ENCODE peak calls at places on chromosome 10, in eight cellular contexts. X is A549, L is body of pancreas, I is HepG2, K is heart left ventricle, T is esophagus squamous epithelium, D is endothelial cell of umbilical vein, B is tibial nerve. V is an unnamed sample.

GRCh38 chr10:53209941-53210611 is 437.5 kb upstream of the MBL2 start:
- DNase-seq in X (peak), B (no peak), K (no peak), L (no peak), I (peak), D (peak), T (no peak), V (no peak)

GRCh38 chr10:132310701-132311337 is 3.1 kb upstream of the STK32C start:
- DNase-seq in K (no peak), D (no peak), I (no peak), T (no peak), X (no peak), B (no peak), L (no peak), V (no peak)

GRCh38 chr10:7551891-7552731 is 114.7 kb downstream of the ITIH5 start:
- DNase-seq in B (no peak), L (no peak), X (no peak), T (no peak), K (no peak), D (no peak), I (no peak), V (no peak)

GRCh38 chr10:43973801-43974200 is 325.1 kb upstream of the ZNF32 start:
- DNase-seq in I (no peak), K (no peak), L (no peak), B (no peak), D (no peak), T (no peak), X (no peak), V (no peak)

GRCh38 chr10:94006591-94007550 is 13.1 kb downstream of the PLCE1 start:
- DNase-seq in T (no peak), D (no peak), L (peak), K (no peak), I (no peak), B (no peak), X (peak), V (peak)

GRCh38 chr10:47438857-47439474 is 44.9 kb downstream of the ANXA8 start:
- DNase-seq in I (peak), T (no peak), L (peak), B (no peak), X (peak), K (no peak), D (peak), V (no peak)

GRCh38 chr10:83677795-83678194 is 461.5 kb upstream of the GHITM start:
- DNase-seq in X (no peak), D (no peak), B (no peak), K (peak), T (no peak), I (no peak), L (no peak), V (no peak)

GRCh38 chr10:118501171-118501570 is 94.3 kb downstream of the PRLHR start:
- DNase-seq in D (no peak), K (no peak), B (no peak), X (no peak), I (no peak), L (no peak), T (no peak), V (no peak)

GRCh38 chr10:69742928-69743602 is 58.6 kb upstream of the COL13A1 start:
- DNase-seq in X (peak), B (no peak), T (no peak), L (peak), D (peak), I (no peak), K (no peak), V (peak)

GRCh38 chr10:53601260-53601875 is 828.8 kb upstream of the MBL2 start:
- DNase-seq in T (no peak), D (peak), K (no peak), L (no peak), B (no peak), X (peak), I (peak), V (no peak)

GRCh38 chr10:132456881-132457280 is 59.9 kb downstream of the PWWP2B start:
- DNase-seq in K (peak), X (no peak), I (no peak), T (no peak), D (no peak), B (no peak), L (no peak), V (no peak)

GRCh38 chr10:49164587-49165188 is 23.5 kb downstream of the TMEM273 start:
- DNase-seq in D (peak), L (peak), I (peak), T (no peak), B (no peak), X (peak), K (peak), V (peak)

GRCh38 chr10:75294866-75295692 is 59.3 kb upstream of the COMTD1 start:
- DNase-seq in T (no peak), K (peak), I (peak), X (peak), B (peak), D (peak), L (peak), V (peak)

GRCh38 chr10:88457680-88458079 is 125.4 kb downstream of the RNLS start:
- DNase-seq in D (no peak), L (no peak), K (no peak), B (no peak), I (no peak), T (no peak), X (peak), V (no peak)

GRCh38 chr10:21526184-21526951 is 886 bp upstream of the SKIDA1 start:
- DNase-seq in T (no peak), D (peak), I (peak), B (peak), L (peak), K (peak), X (peak), V (peak)

GRCh38 chr10:100828744-100829102 is 83.3 kb downstream of the PAX2 start:
- DNase-seq in L (peak), K (no peak), X (no peak), D (no peak), B (no peak), I (no peak), T (no peak), V (peak)

GRCh38 chr10:70990661-70991060 is 102.3 kb upstream of the PCBD1 start:
- DNase-seq in X (no peak), T (no peak), K (peak), I (no peak), B (no peak), D (no peak), L (no peak), V (no peak)

GRCh38 chr10:119396008-119396708 is 146.4 kb downstream of the RGS10 start:
- DNase-seq in D (no peak), B (no peak), I (no peak), K (no peak), L (no peak), X (no peak), T (no peak), V (no peak)

GRCh38 chr10:49844775-49845561 is 82.8 kb upstream of the OGDHL start:
- DNase-seq in T (no peak), D (peak), I (peak), K (no peak), L (no peak), X (peak), B (no peak), V (no peak)

GRCh38 chr10:125148576-125148975 is 11.8 kb downstream of the CTBP2 start:
- DNase-seq in K (no peak), L (no peak), I (no peak), B (no peak), T (no peak), X (no peak), D (no peak), V (no peak)

GRCh38 chr10:123930340-123931001 is 38.9 kb upstream of the CPXM2 start:
- DNase-seq in I (no peak), L (no peak), B (peak), T (no peak), X (no peak), K (no peak), D (no peak), V (no peak)

GRCh38 chr10:44934416-44935200 is 23.5 kb downstream of the TMEM72 start:
- DNase-seq in K (peak), T (no peak), B (no peak), D (no peak), I (no peak), L (no peak), X (no peak), V (no peak)

GRCh38 chr10:18687195-18687594 is 28.0 kb downstream of the ARL5B start:
- DNase-seq in D (no peak), X (no peak), B (no peak), K (no peak), T (no peak), L (no peak), I (peak), V (no peak)

GRCh38 chr10:36251068-36251467 is 609.0 kb upstream of the FZD8 start:
- DNase-seq in T (no peak), D (no peak), B (no peak), K (no peak), X (no peak), L (no peak), I (peak), V (no peak)

GRCh38 chr10:8417631-8418030 is 363.1 kb downstream of the GATA3 start:
- DNase-seq in D (no peak), X (no peak), T (no peak), B (no peak), L (no peak), K (no peak), I (no peak), V (no peak)

GRCh38 chr10:43260911-43261577 is 5.8 kb downstream of the RASGEF1A start:
- DNase-seq in K (no peak), I (no peak), T (no peak), X (no peak), B (no peak), L (no peak), D (no peak), V (no peak)

GRCh38 chr10:72679838-72680241 is 12.1 kb upstream of the MCU start:
- DNase-seq in B (no peak), X (peak), I (peak), K (no peak), L (no peak), D (no peak), T (no peak), V (no peak)

GRCh38 chr10:121510201-121510771 is 88.0 kb downstream of the FGFR2 start:
- DNase-seq in B (peak), T (no peak), D (no peak), I (no peak), K (no peak), L (no peak), X (no peak), V (peak)

GRCh38 chr10:27663611-27664010 is 82.0 kb downstream of the MKX start:
- DNase-seq in X (no peak), D (no peak), B (no peak), L (no peak), K (no peak), T (no peak), I (no peak), V (no peak)

GRCh38 chr10:92108747-92109146 is 182.1 kb downstream of the CPEB3 start:
- DNase-seq in I (no peak), B (no peak), K (no peak), D (no peak), T (no peak), L (no peak), X (no peak), V (no peak)

GRCh38 chr10:15897282-15897681 is 37.0 kb upstream of the MINDY3 start:
- DNase-seq in K (no peak), L (no peak), X (peak), B (no peak), I (no peak), D (peak), T (no peak), V (no peak)

GRCh38 chr10:24196426-24197039 is 12.4 kb upstream of the KIAA1217 start:
- DNase-seq in D (peak), K (peak), I (peak), X (peak), B (peak), T (no peak), L (peak), V (peak)

GRCh38 chr10:48523212-48523819 is 81.6 kb downstream of the ARHGAP22 start:
- DNase-seq in T (no peak), B (no peak), D (peak), I (no peak), K (peak), L (peak), X (peak), V (peak)

GRCh38 chr10:61642692-61643091 is 20.0 kb upstream of the CABCOCO1 start:
- DNase-seq in K (no peak), B (no peak), D (peak), X (no peak), L (no peak), T (no peak), I (no peak), V (no peak)

GRCh38 chr10:71719042-71719441 is 536 bp downstream of the C10orf105 start:
- DNase-seq in I (no peak), L (no peak), X (no peak), B (peak), K (peak), D (no peak), T (no peak), V (no peak)

GRCh38 chr10:6036861-6037321 is 25.3 kb downstream of the IL2RA start:
- DNase-seq in D (no peak), I (no peak), L (no peak), B (no peak), X (no peak), T (no peak), K (no peak), V (no peak)

GRCh38 chr10:58143944-58144343 is 123.8 kb downstream of the IPMK start:
- DNase-seq in T (no peak), I (no peak), L (no peak), X (no peak), D (no peak), K (no peak), B (no peak), V (no peak)

GRCh38 chr10:331186-331585 is 195.9 kb downstream of the ZMYND11 start:
- DNase-seq in L (no peak), D (no peak), X (no peak), T (no peak), I (no peak), B (no peak), K (no peak), V (no peak)

GRCh38 chr10:98470850-98471249 is 24.1 kb upstream of the HPS1 start:
- DNase-seq in K (no peak), L (no peak), X (no peak), D (no peak), I (no peak), B (no peak), T (no peak), V (no peak)

GRCh38 chr10:98466916-98467505 is 20.3 kb upstream of the HPS1 start:
- DNase-seq in X (no peak), I (no peak), T (no peak), D (no peak), L (no peak), B (no peak), K (no peak), V (no peak)

GRCh38 chr10:98469532-98469931 is 22.8 kb upstream of the HPS1 start:
- DNase-seq in I (no peak), K (no peak), T (no peak), L (no peak), D (peak), B (no peak), X (no peak), V (no peak)

GRCh38 chr10:98465866-98466265 is 19.1 kb upstream of the HPS1 start:
- DNase-seq in I (no peak), T (no peak), D (no peak), K (no peak), X (no peak), L (no peak), B (no peak), V (no peak)

GRCh38 chr10:98467506-98468318 is 21.0 kb upstream of the HPS1 start:
- DNase-seq in K (peak), B (peak), X (peak), D (peak), I (peak), L (peak), T (no peak), V (peak)
- TF ChIP-seq POLR2A in K (no peak), B (no peak), X (no peak), D (no peak), I (no peak), L (peak), T (no peak), V (no peak)

DNA sequence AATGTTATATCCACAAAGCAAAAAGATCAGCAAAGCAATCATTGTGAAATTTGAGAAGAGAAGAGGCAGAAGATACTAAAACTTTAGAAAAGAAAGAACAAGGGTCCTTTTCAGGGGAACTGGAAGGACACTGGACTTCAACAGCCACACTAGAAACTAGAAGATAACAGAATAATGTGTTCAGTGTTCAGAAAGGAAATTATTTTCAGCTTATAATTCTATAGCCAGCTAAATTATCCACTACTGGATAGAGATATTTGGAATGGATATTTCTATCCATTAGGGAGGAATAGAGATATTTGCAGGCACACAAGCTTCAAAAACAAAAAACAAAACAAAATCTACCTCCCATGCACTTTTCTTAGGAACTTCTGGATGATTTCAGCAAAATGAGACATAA is 12.8 kb downstream of the ANXA11 start:
- DNase-seq in T (no peak), K (no peak), I (no peak), B (no peak), D (no peak), L (no peak), X (no peak), V (no peak)
- H3K27ac ChIP-seq in T (peak), K (peak), I (no peak), B (no peak), D (no peak), L (peak), X (no peak), V (no peak)

DNA sequence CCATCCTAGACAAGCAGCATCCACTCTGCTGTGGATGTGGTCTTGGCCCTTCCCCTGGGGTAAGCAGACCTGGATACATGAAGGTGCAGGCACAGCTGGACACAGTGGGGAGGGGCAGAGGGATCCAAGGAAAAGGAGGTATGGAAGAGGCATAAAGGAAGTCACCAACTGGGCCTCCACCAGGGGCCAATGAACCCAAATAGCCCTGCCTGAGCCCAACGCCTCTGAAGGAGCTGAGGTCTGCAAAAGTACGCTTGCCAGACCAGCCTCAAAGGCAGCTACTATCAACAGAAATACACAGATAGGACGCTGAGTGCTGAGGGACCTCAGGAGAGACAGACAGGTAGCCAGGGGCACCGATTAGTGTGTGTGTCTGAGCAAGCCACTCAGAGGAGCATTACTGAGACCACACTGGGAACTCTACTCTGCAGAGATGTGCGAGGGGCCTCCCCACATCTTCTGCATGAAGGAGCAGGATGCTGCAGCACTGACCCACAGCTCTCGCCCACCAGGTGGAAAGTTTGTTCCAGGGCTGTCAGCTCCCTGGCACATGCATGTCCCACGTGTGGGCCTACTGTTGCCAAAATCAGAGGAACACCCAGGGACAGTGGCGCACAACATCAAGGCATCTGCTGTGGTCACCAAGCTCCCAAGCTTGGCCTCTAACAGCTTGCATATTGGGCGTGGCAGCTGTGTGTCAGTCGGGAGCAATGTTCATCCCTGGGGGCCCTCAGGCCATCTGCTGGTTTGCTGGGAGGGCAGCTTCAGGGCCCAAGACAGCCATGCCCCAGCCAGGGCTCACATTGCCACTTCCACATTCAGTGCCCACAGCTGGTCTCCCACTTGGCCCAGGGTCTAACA is 40.0 kb downstream of the MKI67 start:
- DNase-seq in I (no peak), B (no peak), D (no peak), K (no peak), T (no peak), X (no peak), L (no peak), V (no peak)
- TF ChIP-seq POLR2A in I (no peak), B (no peak), D (no peak), K (no peak), T (no peak), X (no peak), L (no peak), V (no peak)

GRCh38 chr10:110667620-110668343 is 23.6 kb downstream of the RBM20 start:
- DNase-seq in X (no peak), K (no peak), D (no peak), T (no peak), L (no peak), I (no peak), B (no peak), V (no peak)
- H3K27ac ChIP-seq in X (peak), K (peak), D (no peak), T (no peak), L (no peak), I (no peak), B (no peak), V (peak)

GRCh38 chr10:86048571-86048970 is 318.0 kb downstream of the GRID1 start:
- DNase-seq in I (no peak), X (no peak), L (no peak), D (no peak), T (no peak), K (no peak), B (no peak), V (no peak)
- TF ChIP-seq POLR2A in I (no peak), X (no peak), L (no peak), D (no peak), T (no peak), K (no peak), B (no peak), V (no peak)

V was measured in thyroid gland.